ENCODE peak calls at places on chromosomes 6 and 20, in four cellular contexts. D, C, A and K are unnamed samples. For H3K9me3, the result is how much of the 10 kb centered on the place peaks cover.

GRCh38 chr20:13772529-13772928 is 12.2 kb downstream of the ESF1 start:
- DNase-seq in D (no peak), A (no peak), C (no peak), K (no peak)

GRCh38 chr20:57753332-57754164 is 43.7 kb upstream of the PMEPA1 start:
- DNase-seq in D (no peak), A (no peak), C (no peak), K (no peak)

GRCh38 chr6:44892579-44892978 is 435.6 kb upstream of the RUNX2 start:
- DNase-seq in A (no peak), D (no peak), C (no peak), K (no peak)

GRCh38 chr6:135630789-135631376 is 133.3 kb upstream of the AHI1 start:
- DNase-seq in C (no peak), A (no peak), D (no peak), K (no peak)

GRCh38 chr20:22180244-22180643 is 404.1 kb downstream of the FOXA2 start:
- DNase-seq in A (no peak), C (no peak), D (no peak), K (no peak)

GRCh38 chr20:58381627-58382026 is 7.4 kb upstream of the VAPB start:
- DNase-seq in C (no peak), A (no peak), D (no peak), K (no peak)

GRCh38 chr20:40777653-40778052 is 88.6 kb upstream of the MAFB start:
- DNase-seq in A (no peak), D (no peak), C (no peak), K (no peak)

GRCh38 chr20:34328928-34329677 is 25.9 kb upstream of the AHCY start:
- DNase-seq in A (no peak), C (no peak), D (no peak), K (no peak)

GRCh38 chr6:47034421-47034820 is 7.7 kb downstream of the ADGRF1 start:
- DNase-seq in A (no peak), C (no peak), D (no peak), K (no peak)

GRCh38 chr6:157460182-157460999 is 79.4 kb downstream of the ZDHHC14 start:
- DNase-seq in A (no peak), C (no peak), D (no peak), K (no peak)

GRCh38 chr6:90388395-90388794 is 91.8 kb upstream of the BACH2 start:
- DNase-seq in D (no peak), A (no peak), C (no peak), K (no peak)

GRCh38 chr20:10247440-10247839 is 28.8 kb downstream of the SNAP25 start:
- DNase-seq in A (no peak), C (no peak), D (no peak), K (no peak)

GRCh38 chr6:158817298-158818007 is 1.7 kb downstream of the EZR start:
- DNase-seq in D (no peak), A (no peak), C (no peak), K (no peak)

GRCh38 chr6:44254957-44255808 is 2.1 kb downstream of the SLC35B2 start:
- DNase-seq in C (no peak), D (no peak), A (no peak), K (no peak)

GRCh38 chr6:72826744-72827438 is 205.0 kb downstream of the KCNQ5 start:
- DNase-seq in D (no peak), A (no peak), C (no peak), K (no peak)

GRCh38 chr6:3355358-3356055 is 96.8 kb downstream of the PSMG4 start:
- DNase-seq in C (no peak), D (no peak), A (peak), K (no peak)

GRCh38 chr6:154792761-154793160 is 59.5 kb downstream of the SCAF8 start:
- DNase-seq in D (no peak), A (no peak), C (no peak), K (no peak)

GRCh38 chr20:45427236-45428149 is 11.6 kb downstream of the PIGT start:
- DNase-seq in C (no peak), A (no peak), D (no peak), K (no peak)

GRCh38 chr6:393391-394221 is 2.1 kb downstream of the IRF4 start:
- DNase-seq in D (no peak), A (no peak), C (no peak), K (no peak)

GRCh38 chr6:1962201-1962600 is 283.2 kb downstream of the GMDS start:
- DNase-seq in D (no peak), C (no peak), A (no peak), K (no peak)

GRCh38 chr20:31587545-31588389 is 17.3 kb upstream of the ID1 start:
- DNase-seq in D (no peak), A (no peak), C (no peak), K (no peak)

GRCh38 chr20:33719277-33719988 is 677 bp downstream of the PXMP4 start:
- DNase-seq in C (no peak), D (no peak), A (no peak), K (no peak)

GRCh38 chr20:62111148-62111547 is 11.1 kb upstream of the LSM14B start:
- DNase-seq in A (no peak), D (no peak), C (no peak), K (no peak)
- H3K9me3 ChIP-seq in A (under half), D (half or more), C (under half), K (under half)

GRCh38 chr6:48552905-48553304 is 441.9 kb upstream of the PTCHD4 start:
- DNase-seq in C (no peak), A (no peak), D (no peak), K (no peak)
- H3K9me3 ChIP-seq in C (under half), A (under half), D (under half), K (under half)

GRCh38 chr6:170136541-170137175 is 154.2 kb downstream of the DLL1 start:
- DNase-seq in C (no peak), A (peak), D (no peak), K (no peak)

GRCh38 chr6:170134077-170135040 is 156.5 kb downstream of the DLL1 start:
- DNase-seq in C (no peak), D (no peak), A (peak), K (no peak)

GRCh38 chr6:170135041-170135440 is 155.8 kb downstream of the DLL1 start:
- DNase-seq in C (no peak), A (no peak), D (no peak), K (no peak)

GRCh38 chr6:170135821-170136471 is 154.9 kb downstream of the DLL1 start:
- DNase-seq in C (no peak), A (peak), D (no peak), K (no peak)

DNA sequence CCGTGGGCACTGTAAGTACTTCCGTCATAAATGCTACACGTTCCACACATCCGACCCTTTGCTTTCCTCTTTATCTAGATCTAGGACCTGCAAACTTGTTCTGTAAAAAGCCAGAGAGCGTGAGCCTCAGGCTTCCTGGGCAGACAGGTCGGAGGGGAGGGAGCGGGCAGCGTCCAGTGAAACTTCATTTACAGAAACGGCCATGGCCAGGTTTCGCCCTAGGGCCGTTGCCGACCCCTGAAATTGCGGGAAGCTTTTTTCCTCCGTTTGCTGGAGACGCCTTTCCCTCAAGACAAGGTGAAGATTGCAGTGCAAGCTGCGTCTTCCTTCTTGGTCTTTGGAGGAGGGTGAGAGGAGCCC is 155.4 kb downstream of the DLL1 start:
- DNase-seq in D (no peak), C (no peak), A (no peak), K (no peak)
- H3K9me3 ChIP-seq in D (under half), C (under half), A (under half), K (under half)

GRCh38 chr20:24851346-24852019 is 97.6 kb upstream of the CST7 start:
- DNase-seq in D (no peak), C (no peak), A (no peak), K (no peak)
- H3K9me3 ChIP-seq in D (under half), C (under half), A (under half), K (under half)

GRCh38 chr20:63115651-63116411 is 100.1 kb downstream of the YTHDF1 start:
- DNase-seq in A (no peak), D (no peak), C (no peak), K (no peak)

GRCh38 chr20:63117661-63118302 is 98.1 kb downstream of the YTHDF1 start:
- DNase-seq in A (peak), C (no peak), D (no peak), K (no peak)

GRCh38 chr20:63118303-63118670 is 97.6 kb downstream of the YTHDF1 start:
- DNase-seq in C (no peak), A (peak), D (no peak), K (peak)

GRCh38 chr20:63117151-63117550 is 98.8 kb downstream of the YTHDF1 start:
- DNase-seq in C (no peak), D (no peak), A (no peak), K (no peak)

DNA sequence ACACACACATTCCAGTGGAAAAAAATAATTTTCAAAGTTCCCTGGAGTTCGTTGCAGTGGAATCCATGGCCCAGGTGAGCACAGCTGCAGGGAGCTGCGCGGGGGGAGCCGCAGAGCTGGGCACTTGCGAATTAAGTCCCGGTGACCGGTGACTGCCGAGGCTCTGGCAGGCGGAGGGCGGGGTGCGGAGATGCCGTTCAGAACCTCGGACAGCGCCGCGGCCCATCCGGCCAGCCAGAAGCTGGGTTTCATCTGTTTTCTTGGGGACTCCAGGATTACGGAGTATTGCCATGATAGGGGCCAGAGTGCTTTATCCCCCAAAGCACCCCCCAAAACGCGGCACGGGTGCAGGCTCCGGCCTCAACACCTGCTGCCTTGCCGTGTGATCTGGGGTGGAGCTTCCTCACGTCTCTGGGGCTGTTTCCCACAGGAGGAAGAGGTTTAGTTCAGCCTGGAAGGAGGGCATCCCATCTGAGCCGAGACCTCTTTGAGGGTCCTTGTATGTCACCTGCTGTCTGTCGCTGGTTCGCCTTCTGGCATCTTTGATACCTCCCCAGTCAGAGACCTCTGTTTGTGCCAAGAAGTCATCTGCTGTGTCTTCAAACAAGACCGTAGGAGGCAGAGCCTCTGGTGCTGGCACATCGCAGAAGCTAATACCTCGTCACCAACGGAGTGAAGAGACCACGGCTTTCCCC is 99.4 kb downstream of the YTHDF1 start:
- DNase-seq in A (no peak), D (no peak), C (no peak), K (no peak)
- H3K9me3 ChIP-seq in A (under half), D (under half), C (under half), K (under half)

DNA sequence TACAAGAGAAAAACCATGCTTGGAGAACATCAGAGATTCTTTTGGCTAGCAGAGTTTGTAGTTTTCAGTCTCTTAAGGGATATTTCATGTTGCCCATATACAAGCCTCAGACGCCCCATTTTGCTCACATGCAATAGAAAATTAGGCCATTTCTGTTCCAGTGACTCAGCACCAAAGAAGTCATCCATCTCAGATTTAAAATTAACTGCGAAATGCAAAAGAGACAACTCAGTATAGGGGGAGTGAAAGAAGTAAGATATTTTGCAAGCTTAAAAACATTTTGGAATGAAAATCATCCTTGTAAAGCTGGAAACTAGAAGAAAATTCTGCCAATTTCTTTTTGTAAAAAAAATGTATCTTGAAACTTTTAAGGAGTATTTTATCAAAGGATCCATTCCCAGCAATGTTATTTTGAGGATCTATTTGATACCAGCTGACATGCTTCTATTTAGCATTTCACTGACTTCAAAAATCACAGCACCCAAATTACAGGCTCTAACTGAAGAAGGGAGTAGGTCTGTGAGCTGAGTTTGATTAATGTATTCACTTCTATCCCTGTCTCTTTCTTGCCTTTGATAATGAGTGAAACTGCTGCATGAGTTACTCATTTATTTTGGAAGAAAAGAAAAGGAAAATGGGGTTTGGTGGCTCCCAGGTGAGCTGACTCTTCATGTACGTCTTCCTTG is 223.7 kb upstream of the SULF2 start:
- DNase-seq in D (no peak), A (no peak), C (no peak), K (no peak)
- H3K9me3 ChIP-seq in D (under half), A (under half), C (under half), K (under half)

DNA sequence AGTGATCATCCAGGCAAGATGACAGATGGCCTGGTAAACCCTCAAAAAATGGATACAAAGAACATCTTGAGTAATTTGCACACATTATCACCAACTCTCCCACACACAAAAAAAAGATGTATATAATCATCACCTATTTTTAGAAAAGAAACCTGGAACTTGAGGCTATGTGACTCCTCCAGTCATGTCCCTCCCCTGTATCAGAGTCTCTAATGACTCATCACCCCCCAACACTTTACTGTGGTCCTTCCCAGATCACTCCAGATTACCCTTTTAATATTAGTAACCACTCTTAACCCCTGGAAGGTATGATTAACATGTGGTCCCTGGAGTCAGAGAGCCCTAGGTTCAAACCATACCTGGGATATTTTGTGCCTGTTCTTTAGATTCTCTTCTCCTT is 144.8 kb downstream of the ZNF217 start:
- DNase-seq in C (no peak), A (no peak), D (no peak), K (no peak)
- H3K9me3 ChIP-seq in C (under half), A (under half), D (under half), K (under half)